ENCODE peak calls at places on chromosome 22, in nine cellular contexts. One of them, this sample, is unnamed.

GRCh38 chr22:37383342-37383741 is 43.9 kb downstream of the ELFN2 start:
- DNase-seq in effector memory CD4-positive, alpha-beta T cell: no peak
- DNase-seq in left ventricle myocardium inferior: no peak
- DNase-seq in body of pancreas: no peak
- DNase-seq in PC-9: no peak
- DNase-seq in ovary: no peak
- DNase-seq in keratinocyte: no peak
- DNase-seq in IMR-90: peak; percentile 16
- DNase-seq in small intestine: no peak
- DNase-seq in this sample: no peak

GRCh38 chr22:35664955-35665577 is 16.8 kb downstream of the APOL6 start:
- DNase-seq in keratinocyte: no peak
- DNase-seq in left ventricle myocardium inferior: no peak
- DNase-seq in ovary: no peak
- DNase-seq in IMR-90: no peak
- DNase-seq in effector memory CD4-positive, alpha-beta T cell: no peak
- DNase-seq in body of pancreas: no peak
- DNase-seq in small intestine: no peak
- DNase-seq in PC-9: no peak
- DNase-seq in this sample: no peak

GRCh38 chr22:32717337-32718240 is 83.9 kb upstream of the TIMP3 start:
- DNase-seq in body of pancreas: no peak
- DNase-seq in IMR-90: peak; percentile 84
- DNase-seq in ovary: no peak
- DNase-seq in PC-9: no peak
- DNase-seq in keratinocyte: peak; percentile 26
- DNase-seq in left ventricle myocardium inferior: peak; percentile 33
- DNase-seq in effector memory CD4-positive, alpha-beta T cell: no peak
- DNase-seq in small intestine: no peak
- DNase-seq in this sample: no peak

GRCh38 chr22:35589736-35590079 is 27.4 kb downstream of the MB start:
- DNase-seq in body of pancreas: no peak
- DNase-seq in small intestine: no peak
- DNase-seq in ovary: no peak
- DNase-seq in keratinocyte: no peak
- DNase-seq in PC-9: no peak
- DNase-seq in IMR-90: no peak
- DNase-seq in left ventricle myocardium inferior: no peak
- DNase-seq in effector memory CD4-positive, alpha-beta T cell: no peak
- DNase-seq in this sample: no peak

GRCh38 chr22:18078329-18079041 is 695 bp downstream of the PEX26 start:
- DNase-seq in body of pancreas: peak; percentile 64
- DNase-seq in PC-9: peak; percentile 52
- DNase-seq in left ventricle myocardium inferior: no peak
- DNase-seq in IMR-90: peak; percentile 19
- DNase-seq in small intestine: peak; percentile 79
- DNase-seq in ovary: peak; percentile 60
- DNase-seq in keratinocyte: no peak
- DNase-seq in effector memory CD4-positive, alpha-beta T cell: peak; percentile 36
- DNase-seq in this sample: peak; percentile 60

GRCh38 chr22:30875481-30876215 is 92.9 kb downstream of the MORC2 start:
- DNase-seq in ovary: peak; percentile 23
- DNase-seq in PC-9: no peak
- DNase-seq in left ventricle myocardium inferior: peak; percentile 76
- DNase-seq in small intestine: no peak
- DNase-seq in effector memory CD4-positive, alpha-beta T cell: no peak
- DNase-seq in keratinocyte: no peak
- DNase-seq in IMR-90: no peak
- DNase-seq in body of pancreas: no peak
- DNase-seq in this sample: no peak

GRCh38 chr22:21632237-21632895 is at the start of gene CCDC116:
- DNase-seq in keratinocyte: no peak
- DNase-seq in IMR-90: no peak
- DNase-seq in ovary: no peak
- DNase-seq in PC-9: no peak
- DNase-seq in effector memory CD4-positive, alpha-beta T cell: peak; percentile 68
- DNase-seq in left ventricle myocardium inferior: no peak
- DNase-seq in body of pancreas: no peak
- DNase-seq in small intestine: no peak
- DNase-seq in this sample: peak; percentile 44

GRCh38 chr22:41828516-41828915 is 4.4 kb upstream of the SREBF2 start:
- DNase-seq in IMR-90: no peak
- DNase-seq in left ventricle myocardium inferior: no peak
- DNase-seq in body of pancreas: peak; percentile 52
- DNase-seq in PC-9: no peak
- DNase-seq in small intestine: peak; percentile 47
- DNase-seq in effector memory CD4-positive, alpha-beta T cell: no peak
- DNase-seq in keratinocyte: no peak
- DNase-seq in ovary: no peak
- DNase-seq in this sample: peak; percentile 30

GRCh38 chr22:37187552-37187890 is 526 bp downstream of the C1QTNF6 start:
- DNase-seq in left ventricle myocardium inferior: no peak
- DNase-seq in ovary: no peak
- DNase-seq in small intestine: peak; percentile 44
- DNase-seq in effector memory CD4-positive, alpha-beta T cell: no peak
- DNase-seq in IMR-90: peak; percentile 37
- DNase-seq in PC-9: peak; percentile 45
- DNase-seq in keratinocyte: no peak
- DNase-seq in body of pancreas: no peak
- DNase-seq in this sample: peak; percentile 55

GRCh38 chr22:34702279-34702678 is 363.7 kb upstream of the ISX start:
- DNase-seq in keratinocyte: no peak
- DNase-seq in body of pancreas: no peak
- DNase-seq in ovary: no peak
- DNase-seq in small intestine: no peak
- DNase-seq in IMR-90: no peak
- DNase-seq in PC-9: no peak
- DNase-seq in left ventricle myocardium inferior: no peak
- DNase-seq in effector memory CD4-positive, alpha-beta T cell: no peak
- DNase-seq in this sample: peak; percentile 8

GRCh38 chr22:18954941-18955571 is 19.0 kb upstream of the PRODH start:
- DNase-seq in ovary: peak; percentile 24
- DNase-seq in left ventricle myocardium inferior: no peak
- DNase-seq in body of pancreas: no peak
- DNase-seq in effector memory CD4-positive, alpha-beta T cell: no peak
- DNase-seq in IMR-90: no peak
- DNase-seq in small intestine: no peak
- DNase-seq in keratinocyte: no peak
- DNase-seq in PC-9: no peak
- DNase-seq in this sample: no peak

GRCh38 chr22:36461665-36462474 is 19.6 kb downstream of the TXN2 start:
- DNase-seq in small intestine: no peak
- DNase-seq in left ventricle myocardium inferior: peak; percentile 38
- DNase-seq in IMR-90: peak; percentile 94
- DNase-seq in PC-9: peak; percentile 99
- DNase-seq in ovary: no peak
- DNase-seq in keratinocyte: no peak
- DNase-seq in effector memory CD4-positive, alpha-beta T cell: no peak
- DNase-seq in body of pancreas: peak; percentile 82
- DNase-seq in this sample: no peak

GRCh38 chr22:22748297-22748743 is 103.9 kb downstream of the GGTLC2 start:
- DNase-seq in IMR-90: peak; percentile 52
- DNase-seq in left ventricle myocardium inferior: no peak
- DNase-seq in small intestine: peak; percentile 63
- DNase-seq in ovary: peak; percentile 67
- DNase-seq in PC-9: no peak
- DNase-seq in keratinocyte: no peak
- DNase-seq in effector memory CD4-positive, alpha-beta T cell: no peak
- DNase-seq in body of pancreas: peak; percentile 68
- DNase-seq in this sample: peak; percentile 54

GRCh38 chr22:17655289-17655688 is 16.7 kb downstream of the BCL2L13 start:
- DNase-seq in left ventricle myocardium inferior: no peak
- DNase-seq in effector memory CD4-positive, alpha-beta T cell: no peak
- DNase-seq in body of pancreas: no peak
- DNase-seq in IMR-90: no peak
- DNase-seq in PC-9: no peak
- DNase-seq in keratinocyte: no peak
- DNase-seq in ovary: no peak
- DNase-seq in small intestine: no peak
- DNase-seq in this sample: peak; percentile 37

GRCh38 chr22:32237021-32237420 is 18.1 kb downstream of the SLC5A4 start:
- DNase-seq in ovary: no peak
- DNase-seq in PC-9: no peak
- DNase-seq in IMR-90: no peak
- DNase-seq in keratinocyte: no peak
- DNase-seq in effector memory CD4-positive, alpha-beta T cell: no peak
- DNase-seq in small intestine: no peak
- DNase-seq in body of pancreas: no peak
- DNase-seq in left ventricle myocardium inferior: no peak
- DNase-seq in this sample: no peak

GRCh38 chr22:28118957-28119631 is 200.0 kb upstream of the PITPNB start:
- DNase-seq in effector memory CD4-positive, alpha-beta T cell: no peak
- DNase-seq in body of pancreas: no peak
- DNase-seq in keratinocyte: no peak
- DNase-seq in small intestine: no peak
- DNase-seq in IMR-90: no peak
- DNase-seq in PC-9: no peak
- DNase-seq in left ventricle myocardium inferior: no peak
- DNase-seq in ovary: no peak
- DNase-seq in this sample: no peak

GRCh38 chr22:22893891-22894739 is 6.5 kb downstream of the IGLL5 start:
- DNase-seq in small intestine: no peak
- DNase-seq in ovary: peak; percentile 11
- DNase-seq in PC-9: no peak
- DNase-seq in body of pancreas: no peak
- DNase-seq in IMR-90: no peak
- DNase-seq in keratinocyte: no peak
- DNase-seq in left ventricle myocardium inferior: no peak
- DNase-seq in effector memory CD4-positive, alpha-beta T cell: no peak
- DNase-seq in this sample: no peak

GRCh38 chr22:33986954-33987353 is 66.7 kb upstream of the LARGE1 start:
- DNase-seq in effector memory CD4-positive, alpha-beta T cell: no peak
- DNase-seq in body of pancreas: no peak
- DNase-seq in small intestine: peak; percentile 14
- DNase-seq in IMR-90: no peak
- DNase-seq in left ventricle myocardium inferior: no peak
- DNase-seq in keratinocyte: no peak
- DNase-seq in ovary: no peak
- DNase-seq in PC-9: no peak
- DNase-seq in this sample: no peak

DNA sequence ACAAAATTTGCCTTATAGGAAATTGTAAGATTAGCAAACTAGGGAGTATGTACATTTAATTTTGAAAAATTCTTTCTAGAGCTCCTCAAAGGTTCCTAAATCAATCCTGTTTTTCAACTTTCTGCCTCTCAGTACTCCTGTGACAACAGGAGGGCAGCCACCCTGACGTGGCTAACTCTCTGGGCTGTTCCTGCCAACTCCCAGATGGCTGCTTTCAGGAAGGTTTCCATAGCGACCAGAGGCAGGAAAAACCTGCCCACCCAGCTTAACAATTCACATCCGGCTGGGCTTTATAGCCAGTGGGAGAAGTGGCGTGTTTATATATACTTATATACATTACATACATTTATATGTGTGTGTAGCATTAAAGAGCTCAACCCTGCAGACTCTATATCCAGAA is 26.5 kb downstream of the SGSM3 start:
- DNase-seq in PC-9: peak; percentile 99
- DNase-seq in left ventricle myocardium inferior: no peak
- DNase-seq in ovary: no peak
- DNase-seq in body of pancreas: peak; percentile 95
- DNase-seq in keratinocyte: no peak
- DNase-seq in small intestine: peak; percentile 41
- DNase-seq in effector memory CD4-positive, alpha-beta T cell: no peak
- DNase-seq in IMR-90: peak; percentile 88
- DNase-seq in this sample: peak; percentile 85
- H3K4me3 ChIP-seq in PC-9: no peak overlapping the region
- H3K4me3 ChIP-seq in left ventricle myocardium inferior: no peak overlapping the region
- H3K4me3 ChIP-seq in ovary: no peak overlapping the region
- H3K4me3 ChIP-seq in body of pancreas: no peak overlapping the region
- H3K4me3 ChIP-seq in keratinocyte: no peak overlapping the region
- H3K4me3 ChIP-seq in small intestine: no peak overlapping the region
- H3K4me3 ChIP-seq in effector memory CD4-positive, alpha-beta T cell: no peak overlapping the region
- H3K4me3 ChIP-seq in IMR-90: no peak overlapping the region
- H3K4me3 ChIP-seq in this sample: no peak overlapping the region

GRCh38 chr22:46245515-46245914 is 4.6 kb downstream of the CDPF1 start:
- DNase-seq in left ventricle myocardium inferior: peak; percentile 82
- DNase-seq in small intestine: peak; percentile 65
- DNase-seq in effector memory CD4-positive, alpha-beta T cell: no peak
- DNase-seq in IMR-90: no peak
- DNase-seq in PC-9: no peak
- DNase-seq in keratinocyte: no peak
- DNase-seq in ovary: no peak
- DNase-seq in body of pancreas: peak; percentile 20
- DNase-seq in this sample: no peak
- H3K27ac ChIP-seq in left ventricle myocardium inferior: peak overlapping the region; percentile 90
- H3K27ac ChIP-seq in small intestine: peak overlapping the region; percentile 15
- H3K27ac ChIP-seq in effector memory CD4-positive, alpha-beta T cell: no peak overlapping the region
- H3K27ac ChIP-seq in IMR-90: no peak overlapping the region
- H3K27ac ChIP-seq in PC-9: no peak overlapping the region
- H3K27ac ChIP-seq in keratinocyte: no peak overlapping the region
- H3K27ac ChIP-seq in ovary: no peak overlapping the region
- H3K27ac ChIP-seq in body of pancreas: no peak overlapping the region
- H3K27ac ChIP-seq in this sample: no peak overlapping the region

GRCh38 chr22:49657275-49657973 is 170.2 kb downstream of the BRD1 start:
- DNase-seq in effector memory CD4-positive, alpha-beta T cell: peak; percentile 65
- DNase-seq in left ventricle myocardium inferior: peak; percentile 75
- DNase-seq in PC-9: peak; percentile 56
- DNase-seq in ovary: no peak
- DNase-seq in small intestine: peak; percentile 40
- DNase-seq in body of pancreas: peak; percentile 67
- DNase-seq in keratinocyte: no peak
- DNase-seq in IMR-90: no peak
- DNase-seq in this sample: peak; percentile 68
- H3K4me3 ChIP-seq in effector memory CD4-positive, alpha-beta T cell: peak overlapping the region; percentile 82
- H3K4me3 ChIP-seq in left ventricle myocardium inferior: peak overlapping the region; percentile 70
- H3K4me3 ChIP-seq in PC-9: peak overlapping the region; percentile 55
- H3K4me3 ChIP-seq in ovary: peak overlapping the region; percentile 22
- H3K4me3 ChIP-seq in small intestine: peak overlapping the region; percentile 36
- H3K4me3 ChIP-seq in body of pancreas: no peak overlapping the region
- H3K4me3 ChIP-seq in keratinocyte: no peak overlapping the region
- H3K4me3 ChIP-seq in IMR-90: no peak overlapping the region
- H3K4me3 ChIP-seq in this sample: no peak overlapping the region

DNA sequence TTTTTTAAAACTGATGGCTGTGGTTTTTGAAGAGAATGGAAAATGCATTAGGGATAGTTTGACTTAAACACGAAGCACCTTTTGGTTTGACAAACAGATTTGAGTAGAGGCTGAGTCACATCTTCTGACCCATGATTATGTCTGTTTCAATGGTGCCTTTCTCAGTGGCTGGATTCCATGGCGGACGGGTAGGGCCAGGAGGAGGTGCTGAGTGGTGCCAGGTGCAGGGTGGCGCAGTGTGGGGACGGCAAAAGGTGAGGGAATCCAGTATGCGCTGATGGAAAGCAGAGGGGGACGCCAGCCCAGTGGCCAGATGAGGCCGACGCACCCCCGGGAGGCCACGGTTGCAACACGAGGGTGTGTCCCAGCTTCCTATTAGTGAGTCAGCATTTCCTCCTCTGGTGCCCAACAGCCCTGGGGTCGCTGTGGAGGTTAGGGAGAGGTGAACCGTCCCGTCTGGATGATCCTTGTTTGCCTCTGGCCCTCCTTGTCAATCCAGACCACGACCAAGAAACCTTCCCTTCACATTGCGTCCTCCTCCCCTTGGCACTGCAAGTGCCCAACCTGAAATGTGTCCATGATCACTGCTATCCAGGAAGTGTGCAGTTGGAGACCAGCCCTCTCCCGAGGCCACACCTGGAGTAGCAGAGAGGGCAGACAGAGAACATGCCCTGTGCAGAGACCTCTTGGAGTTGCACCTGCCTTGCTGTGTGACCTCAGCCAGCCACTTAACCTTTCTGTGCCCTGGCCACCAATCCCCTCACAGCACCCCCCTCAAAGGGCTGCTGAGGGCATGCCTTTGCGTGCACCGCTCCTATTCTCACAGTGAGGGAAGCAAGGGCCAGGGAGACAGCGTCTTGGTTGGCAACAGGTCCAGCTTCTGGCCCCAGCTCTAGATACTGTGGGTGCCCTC is 32.5 kb upstream of the ATXN10 start:
- DNase-seq in IMR-90: no peak
- DNase-seq in left ventricle myocardium inferior: peak; percentile 45
- DNase-seq in effector memory CD4-positive, alpha-beta T cell: no peak
- DNase-seq in small intestine: peak; percentile 68
- DNase-seq in ovary: no peak
- DNase-seq in keratinocyte: peak; percentile 57
- DNase-seq in PC-9: peak; percentile 97
- DNase-seq in body of pancreas: peak; percentile 43
- DNase-seq in this sample: peak; percentile 69
- H3K27ac ChIP-seq in IMR-90: no peak overlapping the region
- H3K27ac ChIP-seq in left ventricle myocardium inferior: no peak overlapping the region
- H3K27ac ChIP-seq in effector memory CD4-positive, alpha-beta T cell: no peak overlapping the region
- H3K27ac ChIP-seq in small intestine: peak overlapping the region; percentile 16
- H3K27ac ChIP-seq in ovary: no peak overlapping the region
- H3K27ac ChIP-seq in keratinocyte: peak overlapping the region; percentile 87
- H3K27ac ChIP-seq in PC-9: peak overlapping the region; percentile 95
- H3K27ac ChIP-seq in body of pancreas: no peak overlapping the region
- H3K27ac ChIP-seq in this sample: no peak overlapping the region

This sample was measured in transverse colon.